ENCODE peak calls at places on chromosome 6, in four cellular contexts. J, R, E and X are unnamed samples. For H3K4me1 and H4K20me1, the result is how much of the 10 kb centered on the place peaks cover.

GRCh38 chr6:65280060-65280459 is 427.0 kb downstream of the EYS start:
- DNase-seq in J (no peak), R (no peak), E (no peak), X (no peak)

GRCh38 chr6:89034586-89035251 is 45.8 kb upstream of the PNRC1 start:
- DNase-seq in J (no peak), R (no peak), E (peak), X (peak)

GRCh38 chr6:51885957-51886356 is 201.5 kb downstream of the PKHD1 start:
- DNase-seq in J (no peak), R (peak), E (no peak), X (no peak)

GRCh38 chr6:42140756-42141602 is 1.4 kb downstream of the C6orf132 start:
- DNase-seq in J (no peak), R (no peak), E (peak), X (no peak)

GRCh38 chr6:91669154-91669903 is 1082.5 kb upstream of the MAP3K7 start:
- DNase-seq in J (no peak), R (no peak), E (peak), X (peak)

GRCh38 chr6:166005846-166006592 is 161.6 kb downstream of the TBXT start:
- DNase-seq in J (no peak), R (no peak), E (peak), X (peak)

GRCh38 chr6:151999194-151999593 is 191.7 kb downstream of the ESR1 start:
- DNase-seq in J (no peak), R (no peak), E (no peak), X (no peak)

GRCh38 chr6:448296-449056 is 56.9 kb downstream of the IRF4 start:
- DNase-seq in J (no peak), R (no peak), E (no peak), X (no peak)

GRCh38 chr6:42118162-42119001 is 24.0 kb downstream of the C6orf132 start:
- DNase-seq in J (no peak), R (no peak), E (no peak), X (no peak)

GRCh38 chr6:110398778-110399177 is 16.6 kb downstream of the DDO start:
- DNase-seq in J (no peak), R (no peak), E (peak), X (no peak)

GRCh38 chr6:169789146-169789943 is 37.9 kb downstream of the ERMARD start:
- DNase-seq in J (no peak), R (peak), E (no peak), X (no peak)

GRCh38 chr6:34248727-34249468 is at the start of gene SMIM29:
- DNase-seq in J (peak), R (peak), E (peak), X (peak)

GRCh38 chr6:40584741-40585140 is 2.4 kb downstream of the LRFN2 start:
- DNase-seq in J (no peak), R (no peak), E (no peak), X (no peak)

GRCh38 chr6:7535498-7535897 is 6.0 kb upstream of the DSP start:
- DNase-seq in J (no peak), R (no peak), E (no peak), X (no peak)

GRCh38 chr6:99330159-99330558 is 19.3 kb downstream of the FAXC start:
- DNase-seq in J (peak), R (peak), E (peak), X (peak)

GRCh38 chr6:112579601-112580000 is 232.5 kb downstream of the RFPL4B start:
- DNase-seq in J (no peak), R (no peak), E (peak), X (no peak)

GRCh38 chr6:16840291-16840690 is 79.0 kb upstream of the ATXN1 start:
- DNase-seq in J (no peak), R (no peak), E (no peak), X (no peak)

GRCh38 chr6:118198746-118199145 is 291.7 kb downstream of the SLC35F1 start:
- DNase-seq in J (no peak), R (no peak), E (peak), X (no peak)

GRCh38 chr6:36752886-36753506 is 55.4 kb downstream of the RAB44 start:
- DNase-seq in J (no peak), R (no peak), E (no peak), X (no peak)

GRCh38 chr6:20877008-20877937 is 343.0 kb downstream of the CDKAL1 start:
- DNase-seq in J (peak), R (no peak), E (peak), X (no peak)

GRCh38 chr6:146582857-146583256 is 15.9 kb upstream of the ADGB start:
- DNase-seq in J (no peak), R (no peak), E (peak), X (no peak)

GRCh38 chr6:168713013-168713412 is 272.0 kb downstream of the SMOC2 start:
- DNase-seq in J (no peak), R (peak), E (no peak), X (no peak)
- H3K4me1 ChIP-seq in J (under half), R (under half), E (under half), X (under half)

GRCh38 chr6:57217270-57217669 is 4.8 kb downstream of the RAB23 start:
- DNase-seq in J (no peak), R (no peak), E (no peak), X (no peak)
- H4K20me1 ChIP-seq in J (under half), R (under half), E (under half), X (under half)

DNA sequence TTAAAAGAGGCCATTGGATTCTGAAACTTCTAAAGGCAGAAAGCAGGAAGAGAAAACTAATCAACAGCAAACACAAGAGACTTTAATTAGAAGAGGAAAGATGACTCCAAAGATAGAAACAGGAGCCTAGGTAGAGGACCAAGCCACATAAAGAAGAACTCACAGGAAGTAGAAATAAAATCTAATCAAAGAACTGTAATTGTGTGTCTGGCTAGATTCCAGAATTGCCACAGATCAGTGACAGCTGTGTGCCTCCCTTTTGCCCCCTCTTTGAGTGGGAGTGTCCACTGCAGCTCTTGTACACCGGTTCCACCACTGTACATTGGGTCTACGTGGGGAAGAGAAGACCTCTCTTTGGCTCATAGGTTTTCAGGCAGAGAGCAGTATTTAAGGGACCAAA is 22.3 kb upstream of the THEMIS start:
- DNase-seq in J (no peak), R (no peak), E (no peak), X (no peak)
- H3K4me1 ChIP-seq in J (under half), R (under half), E (under half), X (under half)

DNA sequence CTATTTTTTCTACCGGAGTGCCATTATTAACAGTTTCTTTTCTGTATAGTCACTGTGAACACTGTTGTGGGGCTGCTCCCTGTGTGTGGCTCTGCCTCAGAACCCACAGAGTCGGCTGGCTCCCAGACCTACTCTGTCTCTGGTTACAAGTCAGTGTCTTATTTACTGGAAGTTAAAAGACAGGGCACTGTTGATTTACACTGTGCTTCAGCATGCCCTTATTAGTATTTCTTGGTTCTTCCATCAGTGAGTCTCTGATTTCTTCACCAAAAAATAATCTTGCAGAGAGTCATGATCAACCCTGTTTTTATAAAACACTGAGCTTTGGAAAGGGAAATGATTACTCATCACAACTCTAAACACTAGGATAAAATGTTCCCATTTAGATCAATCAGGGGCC is 92.5 kb downstream of the UTRN start:
- DNase-seq in J (no peak), R (no peak), E (peak), X (no peak)
- H4K20me1 ChIP-seq in J (under half), R (under half), E (under half), X (under half)

GRCh38 chr6:103153016-103153415 is 1706.7 kb downstream of the HACE1 start:
- DNase-seq in J (no peak), R (no peak), E (no peak), X (no peak)
- H3K4me1 ChIP-seq in J (under half), R (under half), E (under half), X (under half)